ENCODE peak calls at places on chromosomes 7 and 10, in eight cellular contexts. One of them, this sample, is unnamed. For H3K27me3, the result is how much of the 10 kb centered on the place peaks cover.

GRCh38 chr7:94375167-94375566 is 19.5 kb upstream of the COL1A2 start:
- DNase-seq in effector memory CD4-positive, alpha-beta T cell: no peak
- DNase-seq in left ventricle myocardium inferior: peak
- DNase-seq in right cardiac atrium: peak
- DNase-seq in Karpas-422: no peak
- DNase-seq in IMR-90: peak
- DNase-seq in mammary epithelial cell: no peak
- DNase-seq in PC-9: no peak
- DNase-seq in this sample: no peak

GRCh38 chr7:35565927-35566326 is 129.0 kb downstream of the HERPUD2 start:
- DNase-seq in mammary epithelial cell: peak
- DNase-seq in PC-9: no peak
- DNase-seq in IMR-90: no peak
- DNase-seq in left ventricle myocardium inferior: no peak
- DNase-seq in effector memory CD4-positive, alpha-beta T cell: no peak
- DNase-seq in right cardiac atrium: no peak
- DNase-seq in Karpas-422: no peak
- DNase-seq in this sample: no peak

GRCh38 chr10:123043409-123043925 is 34.7 kb downstream of the ACADSB start:
- DNase-seq in effector memory CD4-positive, alpha-beta T cell: peak
- DNase-seq in PC-9: peak
- DNase-seq in IMR-90: peak
- DNase-seq in Karpas-422: peak
- DNase-seq in mammary epithelial cell: peak
- DNase-seq in right cardiac atrium: no peak
- DNase-seq in left ventricle myocardium inferior: no peak
- DNase-seq in this sample: peak

GRCh38 chr10:13993169-13993568 is 337.6 kb downstream of the FRMD4A start:
- DNase-seq in IMR-90: peak
- DNase-seq in left ventricle myocardium inferior: no peak
- DNase-seq in PC-9: no peak
- DNase-seq in effector memory CD4-positive, alpha-beta T cell: no peak
- DNase-seq in Karpas-422: no peak
- DNase-seq in mammary epithelial cell: peak
- DNase-seq in right cardiac atrium: no peak
- DNase-seq in this sample: no peak

GRCh38 chr7:34260282-34260681 is 354.9 kb downstream of the BMPER start:
- DNase-seq in mammary epithelial cell: peak
- DNase-seq in Karpas-422: no peak
- DNase-seq in PC-9: peak
- DNase-seq in left ventricle myocardium inferior: no peak
- DNase-seq in effector memory CD4-positive, alpha-beta T cell: no peak
- DNase-seq in right cardiac atrium: no peak
- DNase-seq in IMR-90: peak
- DNase-seq in this sample: no peak

GRCh38 chr10:77049896-77050295 is 587.7 kb downstream of the KCNMA1 start:
- DNase-seq in PC-9: no peak
- DNase-seq in effector memory CD4-positive, alpha-beta T cell: no peak
- DNase-seq in mammary epithelial cell: no peak
- DNase-seq in right cardiac atrium: no peak
- DNase-seq in Karpas-422: no peak
- DNase-seq in left ventricle myocardium inferior: no peak
- DNase-seq in IMR-90: peak
- DNase-seq in this sample: no peak

GRCh38 chr7:100435401-100436304 is 644 bp downstream of the PPP1R35 start:
- DNase-seq in mammary epithelial cell: peak
- DNase-seq in right cardiac atrium: peak
- DNase-seq in left ventricle myocardium inferior: peak
- DNase-seq in Karpas-422: peak
- DNase-seq in PC-9: peak
- DNase-seq in effector memory CD4-positive, alpha-beta T cell: peak
- DNase-seq in IMR-90: no peak
- DNase-seq in this sample: peak

GRCh38 chr10:36779238-36779846 is 346.1 kb upstream of the ANKRD30A start:
- DNase-seq in mammary epithelial cell: peak
- DNase-seq in Karpas-422: peak
- DNase-seq in effector memory CD4-positive, alpha-beta T cell: no peak
- DNase-seq in IMR-90: peak
- DNase-seq in right cardiac atrium: no peak
- DNase-seq in left ventricle myocardium inferior: no peak
- DNase-seq in PC-9: no peak
- DNase-seq in this sample: no peak

GRCh38 chr7:148289630-148290029 is 300.9 kb upstream of the C7orf33 start:
- DNase-seq in left ventricle myocardium inferior: no peak
- DNase-seq in PC-9: no peak
- DNase-seq in right cardiac atrium: no peak
- DNase-seq in IMR-90: no peak
- DNase-seq in Karpas-422: no peak
- DNase-seq in effector memory CD4-positive, alpha-beta T cell: no peak
- DNase-seq in mammary epithelial cell: peak
- DNase-seq in this sample: no peak

DNA sequence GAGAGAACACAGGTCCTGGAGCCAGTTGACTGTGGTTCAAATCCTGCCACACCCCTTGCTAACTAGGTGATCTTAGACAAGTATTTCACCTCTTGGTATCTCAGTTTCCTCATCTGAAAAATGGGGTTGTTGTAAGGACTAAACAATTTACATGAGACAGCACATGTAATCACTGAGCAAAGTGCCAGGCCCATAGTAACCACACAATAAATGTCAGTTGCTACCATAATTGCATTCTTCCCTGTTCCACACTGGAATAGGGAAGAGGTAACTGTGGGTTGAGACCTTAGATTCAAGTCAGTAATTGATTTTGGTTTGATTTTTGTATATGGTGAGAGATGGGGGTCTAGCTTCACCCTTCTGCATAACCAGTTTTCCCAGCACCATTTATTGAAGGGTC is 91.4 kb upstream of the PDLIM1 start:
- DNase-seq in right cardiac atrium: no peak
- DNase-seq in left ventricle myocardium inferior: no peak
- DNase-seq in mammary epithelial cell: no peak
- DNase-seq in Karpas-422: no peak
- DNase-seq in effector memory CD4-positive, alpha-beta T cell: no peak
- DNase-seq in IMR-90: no peak
- DNase-seq in PC-9: no peak
- DNase-seq in this sample: no peak
- H3K27me3 ChIP-seq in right cardiac atrium: under half
- H3K27me3 ChIP-seq in left ventricle myocardium inferior: under half
- H3K27me3 ChIP-seq in mammary epithelial cell: under half
- H3K27me3 ChIP-seq in Karpas-422: under half
- H3K27me3 ChIP-seq in effector memory CD4-positive, alpha-beta T cell: under half
- H3K27me3 ChIP-seq in IMR-90: under half
- H3K27me3 ChIP-seq in PC-9: under half
- H3K27me3 ChIP-seq in this sample: under half

DNA sequence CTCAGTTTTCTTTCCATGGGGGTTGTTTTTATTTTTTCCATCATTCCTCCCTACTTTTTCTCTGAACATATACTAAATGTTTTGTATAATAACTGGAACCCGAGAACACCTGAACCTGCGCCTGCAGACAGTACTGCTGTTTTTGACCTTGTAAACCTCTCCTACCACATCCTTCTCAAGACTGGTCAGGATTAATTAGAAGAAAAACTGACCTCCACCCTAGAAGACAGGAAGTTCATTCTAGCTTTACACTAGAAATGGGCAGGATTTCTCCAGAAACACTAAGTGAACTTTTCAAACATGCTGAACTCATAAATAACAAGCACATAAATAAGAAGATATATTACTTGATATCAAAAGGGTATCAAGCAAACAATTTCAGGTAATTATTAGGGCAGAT is 751 bp upstream of the HYCC1 start:
- DNase-seq in PC-9: no peak
- DNase-seq in effector memory CD4-positive, alpha-beta T cell: no peak
- DNase-seq in right cardiac atrium: no peak
- DNase-seq in left ventricle myocardium inferior: no peak
- DNase-seq in mammary epithelial cell: no peak
- DNase-seq in IMR-90: no peak
- DNase-seq in Karpas-422: no peak
- DNase-seq in this sample: no peak
- H3K27ac ChIP-seq in PC-9: no peak
- H3K27ac ChIP-seq in effector memory CD4-positive, alpha-beta T cell: no peak
- H3K27ac ChIP-seq in right cardiac atrium: no peak
- H3K27ac ChIP-seq in left ventricle myocardium inferior: peak
- H3K27ac ChIP-seq in mammary epithelial cell: no peak
- H3K27ac ChIP-seq in IMR-90: no peak
- H3K27ac ChIP-seq in Karpas-422: no peak
- H3K27ac ChIP-seq in this sample: no peak

DNA sequence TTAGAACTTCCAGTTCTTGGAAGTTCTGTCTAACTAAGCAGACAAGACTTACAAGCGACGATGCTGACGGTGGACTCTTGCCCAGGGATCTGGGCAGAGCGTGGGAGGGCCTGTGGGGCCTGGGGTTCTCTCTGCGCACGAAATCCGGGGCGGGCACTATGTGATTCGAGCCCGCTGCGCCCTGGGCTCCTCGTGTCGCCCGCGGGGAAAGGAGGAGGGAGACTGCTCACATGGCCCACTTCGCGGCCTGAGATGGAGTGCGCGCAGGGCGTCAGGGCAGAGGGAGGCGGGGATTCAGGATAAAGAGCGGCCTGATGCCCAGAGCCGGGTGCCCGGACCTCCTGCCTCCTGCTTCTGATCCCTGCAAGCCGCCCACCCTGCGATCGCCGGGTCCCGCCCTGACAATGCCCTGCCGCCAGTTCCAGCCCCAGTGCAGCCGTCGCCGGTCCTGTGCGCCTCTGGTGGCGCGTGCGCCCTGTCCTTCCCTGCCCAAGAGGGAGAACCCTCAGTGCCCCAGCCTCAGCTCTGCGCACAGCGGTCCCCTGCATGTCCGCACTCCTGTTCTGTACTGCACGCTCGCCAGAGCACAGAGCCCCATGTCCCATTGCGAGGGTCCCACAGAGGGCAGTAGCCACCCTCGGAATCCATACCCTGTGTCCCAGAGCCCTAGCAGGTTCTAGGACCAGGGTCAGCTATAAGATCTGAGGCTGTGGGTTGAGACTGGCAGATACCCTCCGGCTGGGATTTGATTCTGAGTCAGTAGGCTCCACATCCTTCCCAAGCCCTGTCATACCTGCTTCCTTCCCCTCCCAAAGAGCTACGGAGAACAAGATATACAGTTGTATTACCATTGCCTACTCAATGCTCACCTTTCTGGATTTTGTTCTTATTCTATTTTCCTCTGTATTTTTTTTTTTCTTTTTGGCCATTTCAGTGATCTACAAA is 99.4 kb upstream of the TMEM106B start:
- DNase-seq in mammary epithelial cell: no peak
- DNase-seq in right cardiac atrium: peak
- DNase-seq in effector memory CD4-positive, alpha-beta T cell: no peak
- DNase-seq in left ventricle myocardium inferior: no peak
- DNase-seq in IMR-90: no peak
- DNase-seq in Karpas-422: no peak
- DNase-seq in PC-9: peak
- DNase-seq in this sample: peak
- H3K4me3 ChIP-seq in mammary epithelial cell: no peak
- H3K4me3 ChIP-seq in right cardiac atrium: peak
- H3K4me3 ChIP-seq in effector memory CD4-positive, alpha-beta T cell: peak
- H3K4me3 ChIP-seq in left ventricle myocardium inferior: peak
- H3K4me3 ChIP-seq in IMR-90: no peak
- H3K4me3 ChIP-seq in Karpas-422: no peak
- H3K4me3 ChIP-seq in PC-9: no peak
- H3K4me3 ChIP-seq in this sample: no peak

GRCh38 chr10:43012578-43012977 is 64.3 kb upstream of the RET start:
- DNase-seq in mammary epithelial cell: no peak
- DNase-seq in effector memory CD4-positive, alpha-beta T cell: no peak
- DNase-seq in PC-9: no peak
- DNase-seq in Karpas-422: no peak
- DNase-seq in IMR-90: no peak
- DNase-seq in left ventricle myocardium inferior: no peak
- DNase-seq in right cardiac atrium: no peak
- DNase-seq in this sample: no peak

GRCh38 chr10:43013065-43013464 is 63.8 kb upstream of the RET start:
- DNase-seq in left ventricle myocardium inferior: no peak
- DNase-seq in PC-9: no peak
- DNase-seq in right cardiac atrium: no peak
- DNase-seq in effector memory CD4-positive, alpha-beta T cell: no peak
- DNase-seq in Karpas-422: no peak
- DNase-seq in IMR-90: no peak
- DNase-seq in mammary epithelial cell: no peak
- DNase-seq in this sample: no peak
- H3K27me3 ChIP-seq in left ventricle myocardium inferior: under half
- H3K27me3 ChIP-seq in PC-9: under half
- H3K27me3 ChIP-seq in right cardiac atrium: under half
- H3K27me3 ChIP-seq in effector memory CD4-positive, alpha-beta T cell: under half
- H3K27me3 ChIP-seq in Karpas-422: under half
- H3K27me3 ChIP-seq in IMR-90: under half
- H3K27me3 ChIP-seq in mammary epithelial cell: under half
- H3K27me3 ChIP-seq in this sample: under half

GRCh38 chr7:75650671-75651070 is 88.1 kb downstream of the HIP1 start:
- DNase-seq in IMR-90: no peak
- DNase-seq in PC-9: no peak
- DNase-seq in effector memory CD4-positive, alpha-beta T cell: no peak
- DNase-seq in mammary epithelial cell: no peak
- DNase-seq in Karpas-422: no peak
- DNase-seq in left ventricle myocardium inferior: peak
- DNase-seq in right cardiac atrium: peak
- DNase-seq in this sample: no peak
- H3K27ac ChIP-seq in IMR-90: no peak
- H3K27ac ChIP-seq in PC-9: no peak
- H3K27ac ChIP-seq in effector memory CD4-positive, alpha-beta T cell: no peak
- H3K27ac ChIP-seq in mammary epithelial cell: no peak
- H3K27ac ChIP-seq in Karpas-422: no peak
- H3K27ac ChIP-seq in left ventricle myocardium inferior: peak
- H3K27ac ChIP-seq in right cardiac atrium: peak
- H3K27ac ChIP-seq in this sample: no peak

DNA sequence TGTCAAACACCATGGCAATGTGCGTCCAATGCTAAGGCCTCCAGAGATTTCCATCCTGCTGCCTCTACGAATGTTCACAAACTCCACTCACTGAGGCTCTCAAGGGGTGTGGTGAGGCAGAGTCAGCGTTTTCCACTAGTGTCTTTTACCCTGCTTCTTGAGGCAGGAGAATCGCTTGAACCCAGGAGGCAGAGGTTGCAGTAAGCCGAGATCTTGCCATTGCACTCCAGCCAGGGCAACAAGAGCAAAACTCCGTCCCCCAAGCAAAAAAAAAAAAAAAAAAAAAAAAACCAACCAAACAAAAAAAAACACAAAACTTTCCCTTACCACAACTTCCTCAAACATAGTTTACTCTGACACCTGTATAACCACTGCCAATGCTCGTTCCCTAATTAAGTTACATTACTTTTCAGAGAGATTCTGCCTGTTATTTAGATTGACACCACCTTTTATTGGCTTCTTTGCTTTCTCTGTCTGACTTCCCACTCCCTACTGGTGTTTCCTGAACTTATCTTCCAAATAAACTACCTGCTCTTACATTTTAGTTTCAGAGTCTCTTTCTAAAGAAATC is 102.1 kb upstream of the ZNF746 start:
- DNase-seq in right cardiac atrium: no peak
- DNase-seq in mammary epithelial cell: no peak
- DNase-seq in effector memory CD4-positive, alpha-beta T cell: no peak
- DNase-seq in PC-9: no peak
- DNase-seq in IMR-90: no peak
- DNase-seq in Karpas-422: no peak
- DNase-seq in left ventricle myocardium inferior: no peak
- DNase-seq in this sample: peak
- H3K4me3 ChIP-seq in right cardiac atrium: no peak
- H3K4me3 ChIP-seq in mammary epithelial cell: no peak
- H3K4me3 ChIP-seq in effector memory CD4-positive, alpha-beta T cell: no peak
- H3K4me3 ChIP-seq in PC-9: no peak
- H3K4me3 ChIP-seq in IMR-90: no peak
- H3K4me3 ChIP-seq in Karpas-422: no peak
- H3K4me3 ChIP-seq in left ventricle myocardium inferior: no peak
- H3K4me3 ChIP-seq in this sample: no peak

GRCh38 chr10:73156054-73156453 is 11.8 kb downstream of the ECD start:
- DNase-seq in Karpas-422: no peak
- DNase-seq in right cardiac atrium: no peak
- DNase-seq in IMR-90: no peak
- DNase-seq in mammary epithelial cell: no peak
- DNase-seq in left ventricle myocardium inferior: no peak
- DNase-seq in PC-9: no peak
- DNase-seq in effector memory CD4-positive, alpha-beta T cell: no peak
- DNase-seq in this sample: no peak
- H3K27me3 ChIP-seq in Karpas-422: under half
- H3K27me3 ChIP-seq in right cardiac atrium: under half
- H3K27me3 ChIP-seq in IMR-90: under half
- H3K27me3 ChIP-seq in mammary epithelial cell: under half
- H3K27me3 ChIP-seq in left ventricle myocardium inferior: under half
- H3K27me3 ChIP-seq in PC-9: under half
- H3K27me3 ChIP-seq in effector memory CD4-positive, alpha-beta T cell: under half
- H3K27me3 ChIP-seq in this sample: under half

This sample was measured in CD4-positive, alpha-beta memory T cell.